ENCODE peak calls at places on chromosomes 7 and 10, in six cellular contexts. Y is left ventricle myocardium inferior, L is brain microvascular endothelial cell, A is lower lobe of right lung, E is Calu3, T is stomach. W is an unnamed sample.

GRCh38 chr7:52500796-52501195 is 534.6 kb upstream of the POM121L12 start:
- DNase-seq in Y (no peak), L (no peak), A (no peak), E (no peak), T (no peak), W (no peak)

GRCh38 chr10:84478679-84479078 is 150.3 kb downstream of the CCSER2 start:
- DNase-seq in Y (no peak), L (no peak), A (no peak), E (no peak), T (no peak), W (no peak)

GRCh38 chr7:112143151-112143550 is 63.0 kb downstream of the DOCK4 start:
- DNase-seq in Y (no peak), L (no peak), A (no peak), E (no peak), T (no peak), W (no peak)

GRCh38 chr7:17948503-17949238 is 8.4 kb upstream of the SNX13 start:
- DNase-seq in Y (no peak), L (no peak), A (no peak), E (no peak), T (no peak), W (peak)

GRCh38 chr7:931871-932650 is 22.4 kb downstream of the ADAP1 start:
- DNase-seq in Y (no peak), L (no peak), A (peak), E (no peak), T (no peak), W (no peak)

GRCh38 chr10:90614631-90615030 is 243.2 kb downstream of the HTR7 start:
- DNase-seq in Y (no peak), L (no peak), A (no peak), E (no peak), T (no peak), W (no peak)

GRCh38 chr7:50353894-50354595 is 49.5 kb downstream of the IKZF1 start:
- DNase-seq in Y (no peak), L (no peak), A (no peak), E (no peak), T (no peak), W (no peak)

GRCh38 chr7:118877187-118877586 is 652.7 kb downstream of the ANKRD7 start:
- DNase-seq in Y (no peak), L (no peak), A (no peak), E (no peak), T (no peak), W (no peak)

GRCh38 chr7:122140918-122141317 is 3.1 kb downstream of the AASS start:
- DNase-seq in Y (no peak), L (no peak), A (no peak), E (no peak), T (no peak), W (no peak)

GRCh38 chr7:8089036-8089780 is 120.6 kb downstream of the GLCCI1 start:
- DNase-seq in Y (no peak), L (no peak), A (no peak), E (no peak), T (no peak), W (no peak)

DNA sequence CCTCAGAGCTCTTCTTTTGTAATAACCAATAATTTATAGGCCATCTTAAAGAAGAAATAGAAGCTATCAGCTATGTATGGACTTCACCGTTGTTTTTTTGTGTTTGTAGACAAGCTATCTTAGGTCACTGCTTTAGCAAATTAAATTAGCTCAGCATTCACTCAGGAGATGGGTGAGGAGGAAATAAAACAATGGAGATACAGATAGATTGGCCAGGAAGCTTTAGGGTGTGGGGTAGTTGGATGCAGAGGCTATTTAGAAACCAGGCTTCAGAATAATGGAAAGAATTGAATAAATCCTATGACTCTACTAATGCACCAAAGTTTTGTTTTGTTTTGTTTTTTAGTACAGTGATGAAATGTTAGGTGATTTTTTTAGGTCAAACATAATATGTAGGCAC is 66.1 kb downstream of the MDFIC start:
- DNase-seq in Y (no peak), L (no peak), A (no peak), E (no peak), T (no peak), W (no peak)
- TF ChIP-seq CTCF in Y (no peak), L (no peak), A (no peak), E (no peak), T (no peak), W (no peak)

GRCh38 chr7:22725585-22725984 is 1.4 kb upstream of the IL6 start:
- DNase-seq in Y (no peak), L (peak), A (no peak), E (no peak), T (no peak), W (no peak)
- TF ChIP-seq CTCF in Y (no peak), L (peak), A (no peak), E (no peak), T (no peak), W (no peak)

GRCh38 chr10:109018892-109019507 is 904.3 kb downstream of the XPNPEP1 start:
- DNase-seq in Y (no peak), L (no peak), A (no peak), E (no peak), T (no peak), W (no peak)
- TF ChIP-seq CTCF in Y (peak), L (peak), A (no peak), E (no peak), T (no peak), W (no peak)

GRCh38 chr7:117157121-117157870 is 165.6 kb downstream of the WNT2 start:
- DNase-seq in Y (peak), L (peak), A (peak), E (no peak), T (no peak), W (peak)
- TF ChIP-seq CTCF in Y (peak), L (peak), A (peak), E (no peak), T (no peak), W (peak)

DNA sequence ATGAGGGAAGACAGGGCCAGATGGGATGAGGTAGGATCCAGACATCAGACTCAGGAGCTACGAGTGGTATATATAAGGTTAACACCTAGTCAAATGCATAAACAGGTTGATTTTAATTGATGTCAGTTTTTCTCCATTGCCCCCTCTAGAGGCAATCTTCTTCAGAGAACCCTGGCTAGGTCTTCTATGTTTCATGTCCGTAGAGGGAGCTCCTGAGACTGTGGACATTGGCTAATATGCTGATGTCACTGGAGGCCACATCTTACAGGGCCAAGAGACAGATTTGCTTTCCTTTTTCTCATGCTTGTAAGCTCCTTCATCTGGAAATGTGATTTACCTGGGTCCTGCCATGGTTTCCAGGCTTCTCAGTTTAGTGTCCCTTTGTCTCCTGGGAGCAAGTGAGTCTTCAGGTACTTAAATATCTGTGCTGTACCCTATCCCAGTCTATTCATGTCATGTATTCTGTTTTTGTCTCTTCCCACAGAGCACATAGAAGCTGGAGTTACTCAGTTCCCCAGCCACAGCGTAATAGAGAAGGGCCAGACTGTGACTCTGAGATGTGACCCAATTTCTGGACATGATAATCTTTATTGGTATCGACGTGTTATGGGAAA is 161.6 kb upstream of the PRSS1 start:
- DNase-seq in Y (no peak), L (peak), A (no peak), E (peak), T (no peak), W (peak)
- TF ChIP-seq CTCF in Y (peak), L (peak), A (peak), E (peak), T (no peak), W (peak)

DNA sequence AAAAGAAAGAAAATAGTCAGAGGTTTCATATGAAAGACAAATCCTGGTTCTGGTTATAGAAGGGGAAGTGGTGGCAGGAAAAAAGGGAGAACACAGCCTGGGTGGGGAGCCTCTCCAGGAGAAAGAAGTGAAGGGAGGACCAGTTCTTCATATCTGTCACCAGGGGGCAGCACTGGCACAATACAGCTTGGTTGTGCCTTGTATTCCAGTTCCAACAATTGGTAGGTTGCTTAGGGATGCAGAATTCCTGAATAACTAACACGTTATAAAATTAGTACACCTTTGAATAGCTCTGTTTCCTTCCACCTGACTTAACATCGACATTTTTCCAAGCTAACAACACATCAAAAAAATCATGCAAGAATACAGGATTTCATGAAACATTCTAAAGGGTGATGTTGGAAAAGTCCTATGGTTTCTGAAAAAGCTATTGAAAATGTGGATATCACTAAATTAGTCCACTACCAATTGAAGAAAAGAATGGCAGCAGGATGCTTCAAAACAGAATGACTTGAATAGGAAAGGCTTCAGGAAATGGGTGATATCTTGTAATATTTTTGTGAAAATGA is 52.9 kb downstream of the CYP26A1 start:
- DNase-seq in Y (no peak), L (no peak), A (no peak), E (no peak), T (no peak), W (no peak)
- TF ChIP-seq CTCF in Y (no peak), L (peak), A (peak), E (peak), T (no peak), W (peak)

GRCh38 chr7:128914566-128915151 is 4.2 kb upstream of the KCP start:
- DNase-seq in Y (no peak), L (no peak), A (no peak), E (no peak), T (no peak), W (no peak)
- TF ChIP-seq CTCF in Y (no peak), L (no peak), A (no peak), E (no peak), T (no peak), W (no peak)